ENCODE peak calls at places on chromosomes 5 and 9, in four cellular contexts. Y is H1, R is pancreas, C is mammary epithelial cell. T is an unnamed sample.

GRCh38 chr5:57979671-57980070 is 480.2 kb downstream of the PLK2 start:
- DNase-seq in Y (no peak), R (no peak), C (no peak), T (no peak)

GRCh38 chr5:88734191-88734640 is 148.8 kb downstream of the MEF2C start:
- DNase-seq in Y (no peak), R (no peak), C (no peak), T (no peak)

GRCh38 chr5:757931-758697 is 26.4 kb downstream of the ZDHHC11B start:
- DNase-seq in Y (no peak), R (peak; percentile 67), C (no peak), T (no peak)

GRCh38 chr5:127001621-127002296 is 28.6 kb downstream of the MARCHF3 start:
- DNase-seq in Y (no peak), R (no peak), C (no peak), T (no peak)

GRCh38 chr5:43416988-43417394 is 4.8 kb upstream of the CCL28 start:
- DNase-seq in Y (no peak), R (no peak), C (no peak), T (no peak)

GRCh38 chr5:75510836-75511434 is 494 bp downstream of the CERT1 start:
- DNase-seq in Y (no peak), R (peak; percentile 79), C (no peak), T (peak; percentile 38)

GRCh38 chr5:179301796-179302195 is 43.5 kb downstream of the ADAMTS2 start:
- DNase-seq in Y (no peak), R (peak; percentile 49), C (no peak), T (no peak)

GRCh38 chr5:88503065-88503394 is 234.4 kb upstream of the TMEM161B start:
- DNase-seq in Y (no peak), R (no peak), C (no peak), T (no peak)

GRCh38 chr5:171493646-171494393 is 74.4 kb downstream of the FGF18 start:
- DNase-seq in Y (no peak), R (no peak), C (no peak), T (no peak)
- H3K27ac ChIP-seq in Y (no peak overlapping the region), R (no peak overlapping the region), C (no peak overlapping the region), T (no peak overlapping the region)

GRCh38 chr5:142152383-142152730 is 43.8 kb downstream of the NDFIP1 start:
- DNase-seq in Y (no peak), R (no peak), C (no peak), T (no peak)
- H3K27ac ChIP-seq in Y (no peak overlapping the region), R (no peak overlapping the region), C (no peak overlapping the region), T (no peak overlapping the region)

GRCh38 chr9:104861406-104861805 is 66.5 kb downstream of the ABCA1 start:
- DNase-seq in Y (no peak), R (no peak), C (no peak), T (no peak)

GRCh38 chr9:104866186-104866585 is 61.8 kb downstream of the ABCA1 start:
- DNase-seq in Y (no peak), R (no peak), C (no peak), T (no peak)

GRCh38 chr9:104863180-104863883 is 64.6 kb downstream of the ABCA1 start:
- DNase-seq in Y (no peak), R (no peak), C (peak; percentile 69), T (no peak)

GRCh38 chr9:104868303-104868686 is 59.7 kb downstream of the ABCA1 start:
- DNase-seq in Y (no peak), R (no peak), C (no peak), T (no peak)

GRCh38 chr9:104864675-104865104 is 63.3 kb downstream of the ABCA1 start:
- DNase-seq in Y (no peak), R (no peak), C (no peak), T (no peak)
- H3K27ac ChIP-seq in Y (no peak overlapping the region), R (no peak overlapping the region), C (no peak overlapping the region), T (no peak overlapping the region)

DNA sequence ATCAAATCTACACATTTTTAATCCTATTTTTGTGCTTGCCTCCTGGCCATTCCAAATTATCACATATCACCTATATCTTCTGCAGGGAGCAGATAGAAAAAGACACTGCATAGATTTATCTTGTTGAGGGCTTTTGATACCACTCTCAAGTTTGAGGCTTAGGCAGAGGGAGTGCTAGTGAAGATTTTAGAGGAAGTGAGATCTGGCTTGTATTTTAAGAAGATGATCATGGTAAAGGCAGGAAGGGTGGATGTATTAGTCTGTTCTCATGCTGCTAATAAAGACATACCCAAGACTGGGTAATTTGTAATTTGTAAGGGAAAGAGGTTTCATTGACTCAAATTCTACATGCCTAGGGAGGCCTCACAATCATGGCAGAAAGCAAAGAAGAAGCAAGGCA is 220.9 kb upstream of the TUT7 start:
- DNase-seq in Y (no peak), R (no peak), C (no peak), T (no peak)
- H3K27ac ChIP-seq in Y (no peak overlapping the region), R (no peak overlapping the region), C (no peak overlapping the region), T (no peak overlapping the region)

GRCh38 chr9:126793686-126794417 is 11.0 kb upstream of the ZBTB43 start:
- DNase-seq in Y (no peak), R (no peak), C (peak; percentile 93), T (no peak)
- H3K27ac ChIP-seq in Y (no peak overlapping the region), R (no peak overlapping the region), C (peak overlapping the region; percentile 75), T (no peak overlapping the region)

DNA sequence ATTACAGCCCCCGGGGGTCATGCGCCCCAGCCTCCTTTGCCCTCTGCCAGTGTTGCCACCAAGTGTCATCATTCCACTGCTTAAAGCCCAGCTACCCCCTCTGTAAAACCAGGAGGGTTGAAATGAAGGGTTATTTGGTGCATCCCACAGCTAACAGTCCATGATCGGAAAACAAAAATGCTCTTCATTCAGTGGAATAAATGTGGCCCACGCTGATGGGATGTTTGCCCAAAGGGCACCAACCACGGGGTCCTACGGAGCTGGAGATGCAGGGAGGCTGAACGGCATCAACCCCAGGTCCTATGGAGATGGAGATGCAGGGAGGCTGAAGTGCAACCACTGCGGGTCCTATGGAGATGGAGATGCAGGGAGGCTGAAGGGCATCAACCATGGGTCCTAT is 218.5 kb upstream of the IRX1 start:
- DNase-seq in Y (no peak), R (no peak), C (no peak), T (no peak)
- H3K27ac ChIP-seq in Y (no peak overlapping the region), R (no peak overlapping the region), C (no peak overlapping the region), T (no peak overlapping the region)

GRCh38 chr5:14201325-14202061 is 58.4 kb downstream of the TRIO start:
- DNase-seq in Y (no peak), R (no peak), C (no peak), T (no peak)

GRCh38 chr5:14202462-14202861 is 59.3 kb downstream of the TRIO start:
- DNase-seq in Y (no peak), R (no peak), C (no peak), T (no peak)

GRCh38 chr5:14199902-14200301 is 56.8 kb downstream of the TRIO start:
- DNase-seq in Y (no peak), R (no peak), C (no peak), T (no peak)

GRCh38 chr5:14197056-14197455 is 53.9 kb downstream of the TRIO start:
- DNase-seq in Y (no peak), R (no peak), C (no peak), T (no peak)

DNA sequence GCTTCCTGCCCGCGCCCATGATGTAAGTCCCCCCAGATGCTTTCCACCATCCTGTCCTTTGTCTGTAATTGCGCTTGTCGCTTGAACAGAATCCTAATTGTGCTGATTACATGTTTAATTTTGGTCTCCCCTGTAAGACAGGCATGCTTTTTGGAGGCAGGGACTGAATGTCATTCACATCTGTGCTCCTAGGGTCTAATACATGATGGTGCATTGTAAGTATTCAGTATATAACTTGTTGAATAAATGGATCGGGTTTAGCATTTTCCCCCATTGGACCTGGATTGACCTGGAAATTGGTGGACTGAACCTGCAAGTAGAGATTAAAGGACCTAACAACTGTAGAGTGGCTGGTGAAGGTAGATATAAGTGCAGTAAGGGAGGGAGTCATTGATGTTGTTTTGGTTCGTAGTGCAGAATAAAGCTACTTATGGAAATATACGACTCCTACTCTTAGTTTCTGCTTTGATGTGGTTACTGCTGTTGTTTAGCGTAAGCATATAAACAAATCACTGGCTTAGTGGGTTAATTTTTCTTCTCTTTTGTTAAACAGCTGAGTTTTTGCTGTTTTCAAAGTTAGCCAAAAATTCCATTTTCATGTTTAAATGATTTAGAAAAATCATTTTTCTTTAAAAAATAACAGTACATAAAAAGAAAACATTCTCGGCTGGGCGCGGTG is 57.3 kb downstream of the TRIO start:
- DNase-seq in Y (no peak), R (no peak), C (no peak), T (no peak)
- H3K27ac ChIP-seq in Y (no peak overlapping the region), R (no peak overlapping the region), C (no peak overlapping the region), T (no peak overlapping the region)

DNA sequence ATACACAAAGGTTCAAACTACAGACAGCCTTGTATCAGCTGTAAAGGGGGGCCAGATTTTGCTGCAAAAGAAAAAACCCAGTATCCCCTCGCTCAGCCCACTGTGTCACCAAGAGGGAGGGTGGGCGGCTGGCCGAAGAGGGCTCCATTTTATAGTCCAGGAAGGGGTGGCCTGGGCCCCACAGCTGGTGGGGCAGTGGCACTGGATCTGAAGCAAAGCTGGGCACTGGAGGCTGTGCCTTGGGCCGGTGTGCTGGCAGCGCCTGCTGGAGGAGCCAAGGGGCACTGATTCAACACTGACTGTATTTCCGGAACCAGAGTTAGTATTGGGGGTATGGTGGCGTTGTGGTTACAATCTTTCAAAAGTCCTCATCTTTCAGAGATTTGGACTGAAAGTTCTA is 9.1 kb downstream of the BRD3 start:
- DNase-seq in Y (no peak), R (no peak), C (no peak), T (no peak)
- H3K27ac ChIP-seq in Y (no peak overlapping the region), R (no peak overlapping the region), C (no peak overlapping the region), T (no peak overlapping the region)

T was measured in substantia nigra.